ENCODE peak calls at places on chromosomes 3 and 15, in seven cellular contexts. One of them, this sample, is unnamed.

GRCh38 chr3:121942116-121942786 is 48.0 kb downstream of the SLC15A2 start:
- DNase-seq in islet precursor cell: no peak
- DNase-seq in natural killer cell treated with Interleukin-12 subunit alpha and Interleukin-12 subunit beta and Interleukin-15 and Interleukin-18, amount 100 ng/mL, for 72 hours: no peak
- DNase-seq in adrenal gland: no peak
- DNase-seq in 8988T: no peak
- DNase-seq in GM10248: no peak
- DNase-seq in activated T-helper 1 cell treated with anti-CD3 and anti-CD28 coated beads, Interleukin-2, amount 50 U/mL, for 16 hours: no peak
- DNase-seq in this sample: peak

GRCh38 chr3:131067983-131068382 is 41.3 kb downstream of the NEK11 start:
- DNase-seq in islet precursor cell: no peak
- DNase-seq in GM10248: no peak
- DNase-seq in activated T-helper 1 cell treated with anti-CD3 and anti-CD28 coated beads, Interleukin-2, amount 50 U/mL, for 16 hours: no peak
- DNase-seq in natural killer cell treated with Interleukin-12 subunit alpha and Interleukin-12 subunit beta and Interleukin-15 and Interleukin-18, amount 100 ng/mL, for 72 hours: no peak
- DNase-seq in 8988T: no peak
- DNase-seq in adrenal gland: no peak
- DNase-seq in this sample: no peak

GRCh38 chr15:51672913-51673857 is 8.1 kb upstream of the SCG3 start:
- DNase-seq in GM10248: no peak
- DNase-seq in islet precursor cell: no peak
- DNase-seq in natural killer cell treated with Interleukin-12 subunit alpha and Interleukin-12 subunit beta and Interleukin-15 and Interleukin-18, amount 100 ng/mL, for 72 hours: no peak
- DNase-seq in 8988T: no peak
- DNase-seq in adrenal gland: no peak
- DNase-seq in activated T-helper 1 cell treated with anti-CD3 and anti-CD28 coated beads, Interleukin-2, amount 50 U/mL, for 16 hours: no peak
- DNase-seq in this sample: no peak

GRCh38 chr3:128923607-128924385 is 44.4 kb downstream of the ACAD9 start:
- DNase-seq in GM10248: no peak
- DNase-seq in natural killer cell treated with Interleukin-12 subunit alpha and Interleukin-12 subunit beta and Interleukin-15 and Interleukin-18, amount 100 ng/mL, for 72 hours: no peak
- DNase-seq in adrenal gland: no peak
- DNase-seq in islet precursor cell: peak
- DNase-seq in activated T-helper 1 cell treated with anti-CD3 and anti-CD28 coated beads, Interleukin-2, amount 50 U/mL, for 16 hours: no peak
- DNase-seq in 8988T: no peak
- DNase-seq in this sample: no peak

GRCh38 chr3:61634678-61635077 is 73.3 kb downstream of the PTPRG start:
- DNase-seq in GM10248: no peak
- DNase-seq in 8988T: no peak
- DNase-seq in natural killer cell treated with Interleukin-12 subunit alpha and Interleukin-12 subunit beta and Interleukin-15 and Interleukin-18, amount 100 ng/mL, for 72 hours: no peak
- DNase-seq in adrenal gland: no peak
- DNase-seq in islet precursor cell: no peak
- DNase-seq in activated T-helper 1 cell treated with anti-CD3 and anti-CD28 coated beads, Interleukin-2, amount 50 U/mL, for 16 hours: no peak
- DNase-seq in this sample: no peak

GRCh38 chr3:153162513-153163348 is 705 bp downstream of the RAP2B start:
- DNase-seq in islet precursor cell: peak
- DNase-seq in natural killer cell treated with Interleukin-12 subunit alpha and Interleukin-12 subunit beta and Interleukin-15 and Interleukin-18, amount 100 ng/mL, for 72 hours: peak
- DNase-seq in adrenal gland: peak
- DNase-seq in activated T-helper 1 cell treated with anti-CD3 and anti-CD28 coated beads, Interleukin-2, amount 50 U/mL, for 16 hours: peak
- DNase-seq in GM10248: peak
- DNase-seq in 8988T: no peak
- DNase-seq in this sample: peak

GRCh38 chr15:58923284-58923683 is 10.2 kb downstream of the SLTM start:
- DNase-seq in islet precursor cell: no peak
- DNase-seq in adrenal gland: no peak
- DNase-seq in activated T-helper 1 cell treated with anti-CD3 and anti-CD28 coated beads, Interleukin-2, amount 50 U/mL, for 16 hours: no peak
- DNase-seq in 8988T: no peak
- DNase-seq in natural killer cell treated with Interleukin-12 subunit alpha and Interleukin-12 subunit beta and Interleukin-15 and Interleukin-18, amount 100 ng/mL, for 72 hours: no peak
- DNase-seq in GM10248: no peak
- DNase-seq in this sample: no peak

GRCh38 chr15:45892182-45892581 is 257.4 kb downstream of the SQOR start:
- DNase-seq in activated T-helper 1 cell treated with anti-CD3 and anti-CD28 coated beads, Interleukin-2, amount 50 U/mL, for 16 hours: no peak
- DNase-seq in GM10248: no peak
- DNase-seq in islet precursor cell: no peak
- DNase-seq in natural killer cell treated with Interleukin-12 subunit alpha and Interleukin-12 subunit beta and Interleukin-15 and Interleukin-18, amount 100 ng/mL, for 72 hours: no peak
- DNase-seq in 8988T: no peak
- DNase-seq in adrenal gland: no peak
- DNase-seq in this sample: no peak

GRCh38 chr15:81333363-81333762 is 9.4 kb upstream of the STARD5 start:
- DNase-seq in adrenal gland: no peak
- DNase-seq in activated T-helper 1 cell treated with anti-CD3 and anti-CD28 coated beads, Interleukin-2, amount 50 U/mL, for 16 hours: no peak
- DNase-seq in islet precursor cell: no peak
- DNase-seq in GM10248: no peak
- DNase-seq in 8988T: no peak
- DNase-seq in natural killer cell treated with Interleukin-12 subunit alpha and Interleukin-12 subunit beta and Interleukin-15 and Interleukin-18, amount 100 ng/mL, for 72 hours: no peak
- DNase-seq in this sample: no peak

This sample was measured in HT-29.